ENCODE peak calls at places on chromosomes 6 and 20, in eight cellular contexts. F, S, W, A, E, J, X and V are unnamed samples.

GRCh38 chr6:169723991-169724553 is at the start of gene PHF10:
- DNase-seq in J (peak; percentile 59), S (no peak), E (peak; percentile 83), F (no peak), W (no peak), A (peak; percentile 58), X (peak; percentile 21), V (peak; percentile 68)

GRCh38 chr6:130810307-130811030 is 16.7 kb upstream of the SMLR1 start:
- DNase-seq in S (peak; percentile 50), A (no peak), X (no peak), F (peak; percentile 6), E (no peak), W (no peak), J (no peak), V (no peak)

GRCh38 chr6:64255000-64255399 is 619.4 kb downstream of the PHF3 start:
- DNase-seq in W (no peak), X (no peak), A (no peak), S (no peak), J (no peak), E (no peak), F (no peak), V (no peak)

GRCh38 chr6:118784641-118785164 is 109.2 kb upstream of the ASF1A start:
- DNase-seq in W (no peak), F (no peak), E (peak; percentile 30), X (no peak), S (peak; percentile 7), A (no peak), J (no peak), V (no peak)

GRCh38 chr20:50540620-50541605 is 30.7 kb downstream of the PTPN1 start:
- DNase-seq in F (peak; percentile 79), W (no peak), X (no peak), S (peak; percentile 93), A (no peak), J (no peak), E (no peak), V (no peak)

GRCh38 chr6:105204331-105204730 is 24.5 kb upstream of the POPDC3 start:
- DNase-seq in W (no peak), S (peak; percentile 74), A (no peak), F (no peak), E (no peak), X (no peak), J (no peak), V (no peak)

GRCh38 chr6:106509420-106510089 is 119.7 kb downstream of the RTN4IP1 start:
- DNase-seq in S (no peak), A (no peak), F (no peak), J (no peak), E (peak; percentile 45), X (no peak), W (no peak), V (peak; percentile 29)

GRCh38 chr6:107264357-107264831 is 149.1 kb upstream of the BEND3 start:
- DNase-seq in W (no peak), S (peak; percentile 89), E (no peak), A (no peak), J (no peak), X (no peak), F (peak; percentile 55), V (no peak)

GRCh38 chr6:25302677-25303128 is 23.5 kb downstream of the CARMIL1 start:
- DNase-seq in F (no peak), J (no peak), W (no peak), A (no peak), S (peak; percentile 76), E (no peak), X (no peak), V (no peak)

GRCh38 chr6:78768242-78768641 is 99.1 kb upstream of the IRAK1BP1 start:
- DNase-seq in X (no peak), E (no peak), S (no peak), J (no peak), W (no peak), A (no peak), F (no peak), V (no peak)

GRCh38 chr6:162900503-162900902 is 172.7 kb downstream of the PACRG start:
- DNase-seq in F (no peak), W (no peak), X (no peak), J (no peak), S (no peak), A (no peak), E (no peak), V (no peak)

GRCh38 chr6:135624402-135625297 is 127.1 kb upstream of the AHI1 start:
- DNase-seq in W (no peak), X (no peak), E (no peak), S (peak; percentile 46), F (no peak), A (no peak), J (no peak), V (no peak)

GRCh38 chr20:64240243-64241015 is 15.1 kb upstream of the PCMTD2 start:
- DNase-seq in J (no peak), S (no peak), X (no peak), W (no peak), F (no peak), A (peak; percentile 34), E (no peak), V (peak; percentile 12)